ENCODE peak calls at places on chromosomes 12 and 14, in seven cellular contexts. F is MCF 10A; W is NCI-H524 treated with DMSO at 0.1 percent for 48 hours; T is PC-9; V is GM12892; H is NB4; J is stimulated activated CD4-positive, alpha-beta T cell treated with anti-CD3 and anti-CD28 coated beads, Interleukin-2, amount 100 ng/mL, for 24 hours. S is an unnamed sample.

GRCh38 chr12:104295954-104296353 is 7.6 kb upstream of the EID3 start:
- DNase-seq in F (no peak), W (no peak), T (peak; percentile 35), V (no peak), H (no peak), J (no peak), S (no peak)

GRCh38 chr12:49838973-49839633 is 3.8 kb downstream of the BCDIN3D start:
- DNase-seq in F (peak; percentile 59), W (no peak), T (peak; percentile 55), V (no peak), H (peak; percentile 77), J (no peak), S (no peak)

GRCh38 chr12:67592228-67593011 is 56.1 kb upstream of the DYRK2 start:
- DNase-seq in F (peak; percentile 67), W (no peak), T (peak; percentile 61), V (no peak), H (no peak), J (no peak), S (no peak)

GRCh38 chr12:122725452-122725851 is 5.2 kb downstream of the HCAR1 start:
- DNase-seq in F (no peak), W (no peak), T (no peak), V (no peak), H (no peak), J (no peak), S (no peak)

GRCh38 chr12:48979602-48980388 is 1.7 kb downstream of the WNT1 start:
- DNase-seq in F (no peak), W (no peak), T (no peak), V (no peak), H (peak; percentile 41), J (peak; percentile 28), S (no peak)

GRCh38 chr14:90645842-90646443 is 170.3 kb downstream of the TTC7B start:
- DNase-seq in F (peak; percentile 76), W (no peak), T (peak; percentile 94), V (no peak), H (no peak), J (no peak), S (no peak)

GRCh38 chr12:70292017-70292776 is 49.0 kb downstream of the CNOT2 start:
- DNase-seq in F (no peak), W (no peak), T (no peak), V (no peak), H (no peak), J (no peak), S (no peak)

GRCh38 chr12:123621619-123622530 is 11.6 kb downstream of the EIF2B1 start:
- DNase-seq in F (no peak), W (no peak), T (no peak), V (no peak), H (no peak), J (no peak), S (no peak)

GRCh38 chr14:65356327-65356836 is 56.1 kb upstream of the FUT8 start:
- DNase-seq in F (peak; percentile 99), W (no peak), T (peak; percentile 100), V (no peak), H (peak; percentile 38), J (peak; percentile 47), S (no peak)

GRCh38 chr14:25406818-25407217 is 356.9 kb upstream of the STXBP6 start:
- DNase-seq in F (no peak), W (no peak), T (no peak), V (no peak), H (peak; percentile 67), J (no peak), S (no peak)

GRCh38 chr12:3445127-3445978 is 45.6 kb upstream of the PRMT8 start:
- DNase-seq in F (no peak), W (no peak), T (no peak), V (no peak), H (no peak), J (no peak), S (no peak)

GRCh38 chr14:77889971-77890442 is 90.1 kb downstream of the ADCK1 start:
- DNase-seq in F (peak; percentile 50), W (no peak), T (no peak), V (no peak), H (no peak), J (no peak), S (no peak)